ENCODE peak calls at places on chromosome 1, in ten cellular contexts. X is NB4; W is stimulated activated CD8-positive, alpha-beta memory T cell treated with anti-CD3 and anti-CD28 coated beads, Interleukin-2, amount 100 ng/mL, for 48 hours; B is NCI-H1694; I is amniotic stem cell; Y is progenitor cell of endocrine pancreas; D is naive B cell; M is stimulated activated CD4-positive, alpha-beta T cell treated with anti-CD3 and anti-CD28 coated beads, Interleukin-1b, Interleukin-23, amount 100 ng/mL, for 1 hour; G is GM19239; A is naive thymus-derived CD4-positive, alpha-beta T cell. E is an unnamed sample.

GRCh38 chr1:166368030-166368429 is 201.2 kb upstream of the FAM78B start:
- DNase-seq in X (no peak), W (no peak), B (no peak), I (no peak), Y (no peak), D (no peak), M (no peak), G (no peak), A (no peak), E (no peak)

GRCh38 chr1:69540052-69540451 is 27.7 kb upstream of the LRRC7 start:
- DNase-seq in X (no peak), W (no peak), B (no peak), I (no peak), Y (no peak), D (no peak), M (no peak), G (no peak), A (no peak), E (no peak)

GRCh38 chr1:24881034-24881433 is 49.0 kb downstream of the RUNX3 start:
- DNase-seq in X (no peak), W (no peak), B (no peak), I (no peak), Y (no peak), D (no peak), M (no peak), G (no peak), A (no peak), E (no peak)

GRCh38 chr1:46370214-46370633 is 23.9 kb upstream of the FAAH start:
- DNase-seq in X (peak), W (no peak), B (no peak), I (no peak), Y (no peak), D (no peak), M (no peak), G (no peak), A (no peak), E (no peak)

GRCh38 chr1:116916002-116916401 is 6.3 kb downstream of the PTGFRN start:
- DNase-seq in X (no peak), W (no peak), B (no peak), I (no peak), Y (no peak), D (no peak), M (no peak), G (no peak), A (no peak), E (no peak)

GRCh38 chr1:32142446-32143301 is 34.8 kb downstream of the KPNA6 start:
- DNase-seq in X (no peak), W (no peak), B (no peak), I (peak), Y (no peak), D (no peak), M (no peak), G (no peak), A (no peak), E (no peak)

GRCh38 chr1:16082283-16083038 is 9.0 kb upstream of the FAM131C start:
- DNase-seq in X (peak), W (peak), B (peak), I (no peak), Y (peak), D (peak), M (peak), G (peak), A (peak), E (peak)

GRCh38 chr1:95219407-95219806 is 14.6 kb upstream of the RWDD3 start:
- DNase-seq in X (no peak), W (no peak), B (no peak), I (no peak), Y (no peak), D (no peak), M (no peak), G (no peak), A (no peak), E (no peak)

GRCh38 chr1:233714631-233715217 is 100.8 kb downstream of the KCNK1 start:
- DNase-seq in X (no peak), W (no peak), B (no peak), I (no peak), Y (no peak), D (no peak), M (no peak), G (no peak), A (no peak), E (no peak)

GRCh38 chr1:22442212-22442894 is 9.3 kb upstream of the ZBTB40 start:
- DNase-seq in X (no peak), W (no peak), B (no peak), I (no peak), Y (no peak), D (no peak), M (no peak), G (no peak), A (no peak), E (no peak)

GRCh38 chr1:84156210-84156621 is 12.1 kb downstream of the PRKACB start:
- DNase-seq in X (no peak), W (no peak), B (no peak), I (peak), Y (no peak), D (no peak), M (no peak), G (no peak), A (no peak), E (no peak)

GRCh38 chr1:157234705-157235273 is 96.6 kb upstream of the ETV3 start:
- DNase-seq in X (no peak), W (no peak), B (no peak), I (no peak), Y (no peak), D (no peak), M (no peak), G (no peak), A (no peak), E (no peak)

GRCh38 chr1:203906932-203907331 is 45.5 kb downstream of the SNRPE start:
- DNase-seq in X (peak), W (no peak), B (no peak), I (peak), Y (no peak), D (no peak), M (no peak), G (no peak), A (no peak), E (no peak)

GRCh38 chr1:223141021-223141420 is 2.0 kb downstream of the TLR5 start:
- DNase-seq in X (no peak), W (no peak), B (no peak), I (no peak), Y (no peak), D (no peak), M (no peak), G (no peak), A (no peak), E (no peak)

GRCh38 chr1:240491156-240491555 is 120.8 kb downstream of the GREM2 start:
- DNase-seq in X (no peak), W (no peak), B (no peak), I (no peak), Y (no peak), D (no peak), M (no peak), G (no peak), A (no peak), E (peak)

GRCh38 chr1:206570529-206570928 is 41.7 kb downstream of the EIF2D start:
- DNase-seq in X (no peak), W (no peak), B (no peak), I (no peak), Y (no peak), D (no peak), M (no peak), G (no peak), A (no peak), E (no peak)

GRCh38 chr1:26181586-26182371 is 4.5 kb downstream of the CNKSR1 start:
- DNase-seq in X (no peak), W (no peak), B (no peak), I (no peak), Y (no peak), D (no peak), M (no peak), G (no peak), A (no peak), E (no peak)

GRCh38 chr1:10646347-10646861 is 150.0 kb downstream of the CASZ1 start:
- DNase-seq in X (peak), W (no peak), B (peak), I (no peak), Y (no peak), D (no peak), M (no peak), G (no peak), A (no peak), E (no peak)

GRCh38 chr1:206578115-206578935 is 33.9 kb downstream of the EIF2D start:
- DNase-seq in X (no peak), W (no peak), B (no peak), I (no peak), Y (no peak), D (no peak), M (no peak), G (no peak), A (no peak), E (no peak)

GRCh38 chr1:18530567-18531502 is 50.1 kb downstream of the KLHDC7A start:
- DNase-seq in X (peak), W (no peak), B (no peak), I (no peak), Y (no peak), D (no peak), M (no peak), G (no peak), A (no peak), E (peak)

GRCh38 chr1:201216395-201217085 is 25.9 kb downstream of the IGFN1 start:
- DNase-seq in X (no peak), W (no peak), B (no peak), I (no peak), Y (no peak), D (no peak), M (no peak), G (no peak), A (no peak), E (peak)

GRCh38 chr1:204932573-204932909 is 61.9 kb downstream of the NFASC start:
- DNase-seq in X (no peak), W (no peak), B (no peak), I (no peak), Y (no peak), D (no peak), M (no peak), G (no peak), A (no peak), E (no peak)

GRCh38 chr1:63116016-63116415 is 206.4 kb upstream of the FOXD3 start:
- DNase-seq in X (peak), W (no peak), B (no peak), I (no peak), Y (no peak), D (no peak), M (no peak), G (no peak), A (no peak), E (no peak)

GRCh38 chr1:54671985-54672608 is 30.5 kb downstream of the MROH7 start:
- DNase-seq in X (peak), W (peak), B (peak), I (peak), Y (peak), D (peak), M (peak), G (peak), A (peak), E (peak)

GRCh38 chr1:40564913-40565312 is 33.5 kb downstream of the ZNF684 start:
- DNase-seq in X (no peak), W (no peak), B (no peak), I (no peak), Y (no peak), D (no peak), M (no peak), G (no peak), A (no peak), E (no peak)

GRCh38 chr1:8342325-8342724 is 24.4 kb downstream of the SLC45A1 start:
- DNase-seq in X (no peak), W (no peak), B (no peak), I (no peak), Y (no peak), D (no peak), M (no peak), G (no peak), A (no peak), E (no peak)

GRCh38 chr1:196372896-196373536 is 235.2 kb downstream of the KCNT2 start:
- DNase-seq in X (peak), W (no peak), B (peak), I (no peak), Y (no peak), D (no peak), M (no peak), G (no peak), A (no peak), E (no peak)

GRCh38 chr1:27392778-27393635 is 585 bp downstream of the GPR3 start:
- DNase-seq in X (peak), W (no peak), B (no peak), I (no peak), Y (no peak), D (no peak), M (no peak), G (no peak), A (no peak), E (peak)

GRCh38 chr1:235133086-235133485 is 4.4 kb upstream of the TOMM20 start:
- DNase-seq in X (no peak), W (no peak), B (no peak), I (no peak), Y (no peak), D (no peak), M (no peak), G (no peak), A (no peak), E (no peak)

GRCh38 chr1:53341961-53342707 is 14.3 kb upstream of the LRP8 start:
- DNase-seq in X (no peak), W (no peak), B (no peak), I (no peak), Y (peak), D (no peak), M (no peak), G (no peak), A (no peak), E (peak)

E was measured in H7.